ENCODE peak calls at places on chromosomes 7 and 10, in seven cellular contexts. One of them, this sample, is unnamed.

GRCh38 chr10:108894402-108895301 is 1028.7 kb downstream of the XPNPEP1 start:
- DNase-seq in foreskin fibroblast: no peak
- DNase-seq in fibroblast of lung: no peak
- DNase-seq in astrocyte of the spinal cord: no peak
- DNase-seq in CD14-positive monocyte: no peak
- DNase-seq in BJ: no peak
- DNase-seq in endothelial cell: no peak
- DNase-seq in this sample: no peak

GRCh38 chr10:121617176-121617575 is 18.9 kb upstream of the FGFR2 start:
- DNase-seq in CD14-positive monocyte: no peak
- DNase-seq in endothelial cell: no peak
- DNase-seq in astrocyte of the spinal cord: no peak
- DNase-seq in BJ: no peak
- DNase-seq in foreskin fibroblast: no peak
- DNase-seq in fibroblast of lung: no peak
- DNase-seq in this sample: no peak

GRCh38 chr7:117231047-117231359 is 91.9 kb downstream of the WNT2 start:
- DNase-seq in endothelial cell: no peak
- DNase-seq in fibroblast of lung: no peak
- DNase-seq in foreskin fibroblast: no peak
- DNase-seq in CD14-positive monocyte: no peak
- DNase-seq in astrocyte of the spinal cord: no peak
- DNase-seq in BJ: no peak
- DNase-seq in this sample: no peak

GRCh38 chr10:103057980-103058568 is 135.0 kb downstream of the NT5C2 start:
- DNase-seq in CD14-positive monocyte: no peak
- DNase-seq in fibroblast of lung: no peak
- DNase-seq in foreskin fibroblast: no peak
- DNase-seq in endothelial cell: no peak
- DNase-seq in BJ: no peak
- DNase-seq in astrocyte of the spinal cord: no peak
- DNase-seq in this sample: no peak

GRCh38 chr10:92408017-92408361 is 117.0 kb downstream of the MARCHF5 start:
- DNase-seq in endothelial cell: no peak
- DNase-seq in fibroblast of lung: no peak
- DNase-seq in CD14-positive monocyte: no peak
- DNase-seq in astrocyte of the spinal cord: no peak
- DNase-seq in BJ: no peak
- DNase-seq in foreskin fibroblast: no peak
- DNase-seq in this sample: no peak

GRCh38 chr7:151046603-151047573 is 1.4 kb upstream of the ASIC3 start:
- DNase-seq in CD14-positive monocyte: no peak
- DNase-seq in endothelial cell: no peak
- DNase-seq in astrocyte of the spinal cord: peak
- DNase-seq in BJ: no peak
- DNase-seq in fibroblast of lung: peak
- DNase-seq in foreskin fibroblast: peak
- DNase-seq in this sample: no peak

GRCh38 chr10:18312385-18313145 is 172.3 kb downstream of the CACNB2 start:
- DNase-seq in fibroblast of lung: peak
- DNase-seq in foreskin fibroblast: peak
- DNase-seq in CD14-positive monocyte: no peak
- DNase-seq in BJ: peak
- DNase-seq in endothelial cell: no peak
- DNase-seq in astrocyte of the spinal cord: peak
- DNase-seq in this sample: peak

GRCh38 chr10:120978589-120979252 is 127.6 kb downstream of the WDR11 start:
- DNase-seq in BJ: no peak
- DNase-seq in CD14-positive monocyte: no peak
- DNase-seq in fibroblast of lung: peak
- DNase-seq in endothelial cell: no peak
- DNase-seq in astrocyte of the spinal cord: peak
- DNase-seq in foreskin fibroblast: no peak
- DNase-seq in this sample: no peak

GRCh38 chr10:53122265-53122664 is 349.7 kb upstream of the MBL2 start:
- DNase-seq in astrocyte of the spinal cord: no peak
- DNase-seq in CD14-positive monocyte: no peak
- DNase-seq in endothelial cell: no peak
- DNase-seq in fibroblast of lung: no peak
- DNase-seq in foreskin fibroblast: no peak
- DNase-seq in BJ: no peak
- DNase-seq in this sample: no peak

GRCh38 chr10:132677905-132678298 is 108.0 kb downstream of the NKX6-2 start:
- DNase-seq in endothelial cell: no peak
- DNase-seq in foreskin fibroblast: no peak
- DNase-seq in astrocyte of the spinal cord: no peak
- DNase-seq in CD14-positive monocyte: no peak
- DNase-seq in BJ: no peak
- DNase-seq in fibroblast of lung: no peak
- DNase-seq in this sample: no peak

GRCh38 chr10:93061594-93062498 is 1.2 kb downstream of the CYP26C1 start:
- DNase-seq in fibroblast of lung: no peak
- DNase-seq in astrocyte of the spinal cord: no peak
- DNase-seq in CD14-positive monocyte: no peak
- DNase-seq in BJ: no peak
- DNase-seq in foreskin fibroblast: no peak
- DNase-seq in endothelial cell: no peak
- DNase-seq in this sample: no peak

GRCh38 chr7:36305648-36306047 is 84.0 kb upstream of the ANLN start:
- DNase-seq in CD14-positive monocyte: no peak
- DNase-seq in BJ: no peak
- DNase-seq in astrocyte of the spinal cord: no peak
- DNase-seq in foreskin fibroblast: no peak
- DNase-seq in fibroblast of lung: no peak
- DNase-seq in endothelial cell: no peak
- DNase-seq in this sample: no peak

GRCh38 chr10:129465796-129466702 is 992 bp upstream of the MGMT start:
- DNase-seq in BJ: no peak
- DNase-seq in foreskin fibroblast: no peak
- DNase-seq in fibroblast of lung: no peak
- DNase-seq in astrocyte of the spinal cord: no peak
- DNase-seq in CD14-positive monocyte: no peak
- DNase-seq in endothelial cell: no peak
- DNase-seq in this sample: no peak

GRCh38 chr10:114256822-114257221 is 17.8 kb downstream of the VWA2 start:
- DNase-seq in endothelial cell: no peak
- DNase-seq in CD14-positive monocyte: no peak
- DNase-seq in astrocyte of the spinal cord: no peak
- DNase-seq in fibroblast of lung: no peak
- DNase-seq in BJ: no peak
- DNase-seq in foreskin fibroblast: no peak
- DNase-seq in this sample: no peak

GRCh38 chr10:81600185-81600584 is 274.8 kb upstream of the NRG3 start:
- DNase-seq in fibroblast of lung: no peak
- DNase-seq in BJ: no peak
- DNase-seq in CD14-positive monocyte: no peak
- DNase-seq in foreskin fibroblast: peak
- DNase-seq in astrocyte of the spinal cord: peak
- DNase-seq in endothelial cell: no peak
- DNase-seq in this sample: no peak

GRCh38 chr10:121610798-121611325 is 12.6 kb upstream of the FGFR2 start:
- DNase-seq in foreskin fibroblast: no peak
- DNase-seq in BJ: no peak
- DNase-seq in astrocyte of the spinal cord: no peak
- DNase-seq in fibroblast of lung: no peak
- DNase-seq in endothelial cell: no peak
- DNase-seq in CD14-positive monocyte: no peak
- DNase-seq in this sample: no peak

GRCh38 chr7:157506268-157506667 is 169.5 kb downstream of the DNAJB6 start:
- DNase-seq in endothelial cell: no peak
- DNase-seq in fibroblast of lung: no peak
- DNase-seq in foreskin fibroblast: no peak
- DNase-seq in BJ: no peak
- DNase-seq in astrocyte of the spinal cord: no peak
- DNase-seq in CD14-positive monocyte: peak
- DNase-seq in this sample: no peak

GRCh38 chr10:6621536-6621935 is 41.5 kb upstream of the PRKCQ start:
- DNase-seq in CD14-positive monocyte: no peak
- DNase-seq in endothelial cell: no peak
- DNase-seq in foreskin fibroblast: peak
- DNase-seq in BJ: no peak
- DNase-seq in fibroblast of lung: no peak
- DNase-seq in astrocyte of the spinal cord: no peak
- DNase-seq in this sample: no peak

GRCh38 chr10:97499561-97500296 is 1.0 kb downstream of the UBTD1 start:
- DNase-seq in CD14-positive monocyte: peak
- DNase-seq in fibroblast of lung: peak
- DNase-seq in astrocyte of the spinal cord: peak
- DNase-seq in endothelial cell: peak
- DNase-seq in foreskin fibroblast: peak
- DNase-seq in BJ: no peak
- DNase-seq in this sample: peak

GRCh38 chr7:7799138-7799537 is 80.7 kb upstream of the RPA3 start:
- DNase-seq in fibroblast of lung: peak
- DNase-seq in astrocyte of the spinal cord: no peak
- DNase-seq in BJ: no peak
- DNase-seq in CD14-positive monocyte: no peak
- DNase-seq in endothelial cell: no peak
- DNase-seq in foreskin fibroblast: peak
- DNase-seq in this sample: no peak

GRCh38 chr10:69749180-69750010 is 52.3 kb upstream of the COL13A1 start:
- DNase-seq in foreskin fibroblast: peak
- DNase-seq in CD14-positive monocyte: no peak
- DNase-seq in BJ: no peak
- DNase-seq in endothelial cell: no peak
- DNase-seq in astrocyte of the spinal cord: peak
- DNase-seq in fibroblast of lung: peak
- DNase-seq in this sample: no peak

GRCh38 chr7:158952776-158953175 is 96.4 kb downstream of the DYNC2I1 start:
- DNase-seq in foreskin fibroblast: no peak
- DNase-seq in CD14-positive monocyte: no peak
- DNase-seq in BJ: no peak
- DNase-seq in endothelial cell: no peak
- DNase-seq in fibroblast of lung: no peak
- DNase-seq in astrocyte of the spinal cord: no peak
- DNase-seq in this sample: no peak

GRCh38 chr7:22860784-22861482 is 38.3 kb upstream of the TOMM7 start:
- DNase-seq in astrocyte of the spinal cord: no peak
- DNase-seq in BJ: no peak
- DNase-seq in CD14-positive monocyte: no peak
- DNase-seq in foreskin fibroblast: no peak
- DNase-seq in endothelial cell: peak
- DNase-seq in fibroblast of lung: no peak
- DNase-seq in this sample: no peak

GRCh38 chr10:73819513-73820093 is 8.2 kb upstream of the NDST2 start:
- DNase-seq in BJ: no peak
- DNase-seq in foreskin fibroblast: peak
- DNase-seq in endothelial cell: no peak
- DNase-seq in astrocyte of the spinal cord: no peak
- DNase-seq in fibroblast of lung: no peak
- DNase-seq in CD14-positive monocyte: no peak
- DNase-seq in this sample: peak
- TF ChIP-seq CTCF in BJ: no peak
- TF ChIP-seq CTCF in foreskin fibroblast: no peak
- TF ChIP-seq CTCF in endothelial cell: no peak
- TF ChIP-seq CTCF in astrocyte of the spinal cord: peak
- TF ChIP-seq CTCF in fibroblast of lung: no peak
- TF ChIP-seq CTCF in CD14-positive monocyte: no peak
- TF ChIP-seq CTCF in this sample: no peak

GRCh38 chr7:108809356-108809755 is 239.7 kb downstream of the DNAJB9 start:
- DNase-seq in endothelial cell: no peak
- DNase-seq in foreskin fibroblast: no peak
- DNase-seq in astrocyte of the spinal cord: no peak
- DNase-seq in CD14-positive monocyte: no peak
- DNase-seq in BJ: no peak
- DNase-seq in fibroblast of lung: no peak
- DNase-seq in this sample: no peak

GRCh38 chr7:108802639-108803038 is 233.0 kb downstream of the DNAJB9 start:
- DNase-seq in fibroblast of lung: no peak
- DNase-seq in CD14-positive monocyte: no peak
- DNase-seq in astrocyte of the spinal cord: no peak
- DNase-seq in endothelial cell: no peak
- DNase-seq in BJ: no peak
- DNase-seq in foreskin fibroblast: no peak
- DNase-seq in this sample: no peak

GRCh38 chr7:108808556-108808955 is 238.9 kb downstream of the DNAJB9 start:
- DNase-seq in endothelial cell: no peak
- DNase-seq in BJ: no peak
- DNase-seq in foreskin fibroblast: no peak
- DNase-seq in CD14-positive monocyte: no peak
- DNase-seq in fibroblast of lung: no peak
- DNase-seq in astrocyte of the spinal cord: no peak
- DNase-seq in this sample: no peak

DNA sequence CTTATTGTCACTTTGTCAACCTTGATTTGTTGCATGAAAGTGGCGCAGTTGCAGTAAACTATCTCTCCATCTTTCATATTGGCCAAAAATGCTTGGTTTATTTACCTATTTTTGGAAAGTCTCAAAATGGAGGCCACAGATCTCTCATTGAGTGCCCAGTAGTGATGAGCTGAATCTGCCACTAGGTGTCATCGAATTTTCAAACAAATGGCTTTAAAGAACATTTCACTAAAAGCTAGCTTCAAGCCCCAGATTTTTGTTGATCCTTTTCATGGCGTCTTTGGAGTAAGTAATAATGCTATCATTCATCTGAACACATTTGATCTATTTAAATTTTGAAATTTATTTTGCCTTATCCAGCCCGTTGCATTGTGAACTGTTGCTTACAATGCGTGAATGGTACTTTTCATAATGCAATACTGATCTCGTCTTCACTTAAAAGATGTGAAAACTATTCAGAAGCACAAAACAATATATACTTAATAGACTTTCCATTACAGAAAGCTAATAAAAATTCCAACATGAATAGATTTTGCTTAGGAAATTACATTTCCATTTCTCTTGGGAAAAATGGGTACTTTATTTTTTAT is 236.2 kb downstream of the DNAJB9 start:
- DNase-seq in BJ: no peak
- DNase-seq in astrocyte of the spinal cord: peak
- DNase-seq in fibroblast of lung: peak
- DNase-seq in CD14-positive monocyte: no peak
- DNase-seq in foreskin fibroblast: peak
- DNase-seq in endothelial cell: peak
- DNase-seq in this sample: no peak
- TF ChIP-seq CTCF in BJ: peak
- TF ChIP-seq CTCF in astrocyte of the spinal cord: peak
- TF ChIP-seq CTCF in fibroblast of lung: no peak
- TF ChIP-seq CTCF in CD14-positive monocyte: no peak
- TF ChIP-seq CTCF in foreskin fibroblast: peak
- TF ChIP-seq CTCF in endothelial cell: peak
- TF ChIP-seq CTCF in this sample: peak

GRCh38 chr10:13916384-13916947 is 329.7 kb downstream of the PRPF18 start:
- DNase-seq in BJ: no peak
- DNase-seq in endothelial cell: no peak
- DNase-seq in astrocyte of the spinal cord: no peak
- DNase-seq in foreskin fibroblast: no peak
- DNase-seq in fibroblast of lung: no peak
- DNase-seq in CD14-positive monocyte: no peak
- DNase-seq in this sample: no peak
- TF ChIP-seq CTCF in BJ: no peak
- TF ChIP-seq CTCF in endothelial cell: no peak
- TF ChIP-seq CTCF in astrocyte of the spinal cord: no peak
- TF ChIP-seq CTCF in foreskin fibroblast: no peak
- TF ChIP-seq CTCF in fibroblast of lung: no peak
- TF ChIP-seq CTCF in CD14-positive monocyte: no peak
- TF ChIP-seq CTCF in this sample: no peak

DNA sequence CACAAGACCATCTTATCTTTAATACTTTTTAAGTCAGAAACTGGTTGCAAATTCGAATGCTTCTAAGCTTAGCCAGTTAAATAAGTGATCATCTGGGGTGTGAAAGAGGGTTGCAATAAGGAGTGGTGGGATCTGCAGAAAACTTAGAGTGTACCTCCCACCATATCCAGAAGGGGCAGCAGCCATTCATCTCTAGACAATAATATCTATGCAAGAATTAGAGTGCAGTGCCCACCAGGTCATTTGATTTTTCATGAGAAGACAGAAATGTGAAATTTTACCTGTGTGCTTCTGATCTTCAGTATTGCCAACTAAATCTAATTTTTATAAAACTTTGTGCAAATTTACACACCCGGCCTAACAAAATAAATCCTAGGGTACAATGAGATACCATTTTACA is 127.2 kb upstream of the SP4 start:
- DNase-seq in endothelial cell: no peak
- DNase-seq in fibroblast of lung: no peak
- DNase-seq in foreskin fibroblast: no peak
- DNase-seq in CD14-positive monocyte: no peak
- DNase-seq in astrocyte of the spinal cord: no peak
- DNase-seq in BJ: no peak
- DNase-seq in this sample: no peak
- TF ChIP-seq CTCF in endothelial cell: no peak
- TF ChIP-seq CTCF in fibroblast of lung: no peak
- TF ChIP-seq CTCF in foreskin fibroblast: peak
- TF ChIP-seq CTCF in CD14-positive monocyte: peak
- TF ChIP-seq CTCF in astrocyte of the spinal cord: no peak
- TF ChIP-seq CTCF in BJ: no peak
- TF ChIP-seq CTCF in this sample: no peak